ENCODE peak calls at places on chromosomes 4 and X, in four cellular contexts. H is CD8-positive, alpha-beta memory T cell; C is hypothalamus; K is LoVo. M is an unnamed sample.

GRCh38 chr4:53919605-53920004 is 144.8 kb downstream of the CHIC2 start:
- DNase-seq in H (no peak), C (no peak), K (no peak), M (no peak)

GRCh38 chrX:17030580-17031285 is 84.3 kb downstream of the REPS2 start:
- DNase-seq in H (no peak), C (no peak), K (no peak), M (no peak)

GRCh38 chr4:14334166-14334565 is 668.1 kb upstream of the CPEB2 start:
- DNase-seq in H (no peak), C (no peak), K (no peak), M (no peak)

GRCh38 chrX:38768079-38768478 is 33.2 kb upstream of the MID1IP1 start:
- DNase-seq in H (peak), C (no peak), K (no peak), M (no peak)

GRCh38 chr4:56871357-56871993 is 36.2 kb upstream of the REST start:
- DNase-seq in H (no peak), C (no peak), K (no peak), M (no peak)

GRCh38 chr4:143241892-143242291 is 57.2 kb downstream of the USP38 start:
- DNase-seq in H (no peak), C (no peak), K (no peak), M (no peak)

GRCh38 chr4:170386511-170386910 is 296.8 kb upstream of the AADAT start:
- DNase-seq in H (no peak), C (no peak), K (no peak), M (no peak)

GRCh38 chr4:94525993-94526740 is 74.4 kb downstream of the PDLIM5 start:
- DNase-seq in H (no peak), C (no peak), K (no peak), M (no peak)

GRCh38 chrX:132497432-132497831 is 8.6 kb upstream of the MBNL3 start:
- DNase-seq in H (no peak), C (no peak), K (no peak), M (no peak)

GRCh38 chr4:181077416-181077815 is 1165.8 kb upstream of the TENM3 start:
- DNase-seq in H (no peak), C (no peak), K (no peak), M (no peak)

GRCh38 chr4:4914059-4914820 is 54.8 kb downstream of the MSX1 start:
- DNase-seq in H (no peak), C (no peak), K (no peak), M (no peak)

GRCh38 chr4:19213388-19213787 is 1038.3 kb upstream of the SLIT2 start:
- DNase-seq in H (no peak), C (no peak), K (no peak), M (no peak)

GRCh38 chr4:175891231-175891630 is 79.2 kb upstream of the GPM6A start:
- DNase-seq in H (no peak), C (no peak), K (no peak), M (no peak)

GRCh38 chrX:153411255-153411987 is at the start of gene ZFP92:
- DNase-seq in H (peak), C (no peak), K (no peak), M (peak)

GRCh38 chr4:99652596-99653436 is 4.8 kb downstream of the C4orf54 start:
- DNase-seq in H (no peak), C (no peak), K (no peak), M (no peak)

GRCh38 chrX:48507246-48507645 is 1.5 kb upstream of the PORCN start:
- DNase-seq in H (no peak), C (no peak), K (no peak), M (no peak)

GRCh38 chr4:2843909-2844584 is 403 bp downstream of the ADD1 start:
- DNase-seq in H (no peak), C (no peak), K (no peak), M (peak)

GRCh38 chr4:174314770-174315169 is 31.1 kb downstream of the CEP44 start:
- DNase-seq in H (no peak), C (no peak), K (peak), M (no peak)

GRCh38 chrX:120560405-120560841 is 339 bp downstream of the CUL4B start:
- DNase-seq in H (no peak), C (no peak), K (peak), M (peak)

GRCh38 chr4:108264693-108265092 is 96.0 kb upstream of the LEF1 start:
- DNase-seq in H (no peak), C (no peak), K (no peak), M (no peak)

GRCh38 chr4:159497961-159498360 is 395.1 kb downstream of the RAPGEF2 start:
- DNase-seq in H (no peak), C (no peak), K (no peak), M (no peak)

GRCh38 chrX:109347618-109348017 is 134.3 kb downstream of the GUCY2F start:
- DNase-seq in H (no peak), C (no peak), K (no peak), M (no peak)

GRCh38 chr4:55258152-55258863 is 87.7 kb upstream of the SRD5A3 start:
- DNase-seq in H (no peak), C (no peak), K (no peak), M (no peak)

GRCh38 chr4:34664051-34664450 is 1580.3 kb downstream of the ARAP2 start:
- DNase-seq in H (no peak), C (no peak), K (no peak), M (no peak)

GRCh38 chr4:6641164-6641970 is 882 bp downstream of the MRFAP1 start:
- DNase-seq in H (peak), C (no peak), K (peak), M (peak)

GRCh38 chrX:104343408-104344129 is 88.8 kb upstream of the ESX1 start:
- DNase-seq in H (peak), C (no peak), K (peak), M (peak)

GRCh38 chr4:72857787-72858186 is 211.7 kb downstream of the COX18 start:
- DNase-seq in H (no peak), C (no peak), K (no peak), M (no peak)

GRCh38 chr4:174036111-174036510 is 247.4 kb downstream of the FBXO8 start:
- DNase-seq in H (no peak), C (no peak), K (no peak), M (no peak)

GRCh38 chr4:175378372-175378771 is 433.7 kb downstream of the GPM6A start:
- DNase-seq in H (no peak), C (no peak), K (no peak), M (no peak)

GRCh38 chr4:20393486-20394100 is 141.9 kb downstream of the SLIT2 start:
- DNase-seq in H (no peak), C (no peak), K (no peak), M (no peak)

GRCh38 chr4:6992728-6993655 is 50.2 kb upstream of the TADA2B start:
- DNase-seq in H (no peak), C (no peak), K (no peak), M (peak)

GRCh38 chr4:25783943-25784342 is 78.8 kb downstream of the SEL1L3 start:
- DNase-seq in H (no peak), C (no peak), K (no peak), M (no peak)

M was measured in stomach.